ENCODE peak calls at places on chromosome 13, in seven cellular contexts. One of them, this sample, is unnamed. For H3K9me3, the result is how much of the 10 kb centered on the place peaks cover.

GRCh38 chr13:93700115-93700514 is 473.5 kb downstream of the GPC6 start:
- DNase-seq in iPS DF 6.9: no peak
- DNase-seq in CD8-positive, alpha-beta memory T cell: no peak
- DNase-seq in heart left ventricle: no peak
- DNase-seq in tibial artery: no peak
- DNase-seq in left ventricle myocardium inferior: no peak
- DNase-seq in sigmoid colon: no peak
- DNase-seq in this sample: no peak

GRCh38 chr13:107124129-107124718 is 556.3 kb upstream of the ARGLU1 start:
- DNase-seq in iPS DF 6.9: no peak
- DNase-seq in CD8-positive, alpha-beta memory T cell: no peak
- DNase-seq in heart left ventricle: no peak
- DNase-seq in tibial artery: no peak
- DNase-seq in left ventricle myocardium inferior: no peak
- DNase-seq in sigmoid colon: no peak
- DNase-seq in this sample: no peak

GRCh38 chr13:107712145-107712544 is 503.2 kb downstream of the LIG4 start:
- DNase-seq in iPS DF 6.9: no peak
- DNase-seq in CD8-positive, alpha-beta memory T cell: no peak
- DNase-seq in heart left ventricle: no peak
- DNase-seq in tibial artery: no peak
- DNase-seq in left ventricle myocardium inferior: no peak
- DNase-seq in sigmoid colon: no peak
- DNase-seq in this sample: no peak

GRCh38 chr13:28459911-28460310 is 35.0 kb downstream of the FLT1 start:
- DNase-seq in iPS DF 6.9: no peak
- DNase-seq in CD8-positive, alpha-beta memory T cell: no peak
- DNase-seq in heart left ventricle: no peak
- DNase-seq in tibial artery: no peak
- DNase-seq in left ventricle myocardium inferior: no peak
- DNase-seq in sigmoid colon: no peak
- DNase-seq in this sample: no peak

GRCh38 chr13:102172406-102172805 is 229.4 kb downstream of the FGF14 start:
- DNase-seq in iPS DF 6.9: no peak
- DNase-seq in CD8-positive, alpha-beta memory T cell: no peak
- DNase-seq in heart left ventricle: no peak
- DNase-seq in tibial artery: no peak
- DNase-seq in left ventricle myocardium inferior: no peak
- DNase-seq in sigmoid colon: no peak
- DNase-seq in this sample: no peak

GRCh38 chr13:50208826-50209335 is 193.6 kb downstream of the KCNRG start:
- DNase-seq in iPS DF 6.9: no peak
- DNase-seq in CD8-positive, alpha-beta memory T cell: no peak
- DNase-seq in heart left ventricle: peak
- DNase-seq in tibial artery: peak
- DNase-seq in left ventricle myocardium inferior: peak
- DNase-seq in sigmoid colon: peak
- DNase-seq in this sample: peak

GRCh38 chr13:40635315-40635995 is 31.0 kb downstream of the FOXO1 start:
- DNase-seq in iPS DF 6.9: no peak
- DNase-seq in CD8-positive, alpha-beta memory T cell: no peak
- DNase-seq in heart left ventricle: no peak
- DNase-seq in tibial artery: no peak
- DNase-seq in left ventricle myocardium inferior: no peak
- DNase-seq in sigmoid colon: no peak
- DNase-seq in this sample: no peak

GRCh38 chr13:45909724-45910123 is 58.2 kb upstream of the SIAH3 start:
- DNase-seq in iPS DF 6.9: no peak
- DNase-seq in CD8-positive, alpha-beta memory T cell: no peak
- DNase-seq in heart left ventricle: no peak
- DNase-seq in tibial artery: no peak
- DNase-seq in left ventricle myocardium inferior: no peak
- DNase-seq in sigmoid colon: no peak
- DNase-seq in this sample: no peak

GRCh38 chr13:21949818-21950429 is 279.1 kb downstream of the FGF9 start:
- DNase-seq in iPS DF 6.9: no peak
- DNase-seq in CD8-positive, alpha-beta memory T cell: no peak
- DNase-seq in heart left ventricle: no peak
- DNase-seq in tibial artery: no peak
- DNase-seq in left ventricle myocardium inferior: no peak
- DNase-seq in sigmoid colon: no peak
- DNase-seq in this sample: no peak

GRCh38 chr13:79222427-79223205 is 183.4 kb downstream of the RBM26 start:
- DNase-seq in iPS DF 6.9: no peak
- DNase-seq in CD8-positive, alpha-beta memory T cell: no peak
- DNase-seq in heart left ventricle: no peak
- DNase-seq in tibial artery: no peak
- DNase-seq in left ventricle myocardium inferior: no peak
- DNase-seq in sigmoid colon: no peak
- DNase-seq in this sample: no peak

GRCh38 chr13:81488021-81488420 is 1147.1 kb upstream of the SPRY2 start:
- DNase-seq in iPS DF 6.9: no peak
- DNase-seq in CD8-positive, alpha-beta memory T cell: no peak
- DNase-seq in heart left ventricle: no peak
- DNase-seq in tibial artery: no peak
- DNase-seq in left ventricle myocardium inferior: no peak
- DNase-seq in sigmoid colon: no peak
- DNase-seq in this sample: no peak

GRCh38 chr13:36766295-36766694 is 52.7 kb upstream of the RFXAP start:
- DNase-seq in iPS DF 6.9: no peak
- DNase-seq in CD8-positive, alpha-beta memory T cell: no peak
- DNase-seq in heart left ventricle: no peak
- DNase-seq in tibial artery: no peak
- DNase-seq in left ventricle myocardium inferior: no peak
- DNase-seq in sigmoid colon: no peak
- DNase-seq in this sample: no peak

GRCh38 chr13:59963827-59964226 is 199.9 kb downstream of the DIAPH3 start:
- DNase-seq in iPS DF 6.9: no peak
- DNase-seq in CD8-positive, alpha-beta memory T cell: no peak
- DNase-seq in heart left ventricle: no peak
- DNase-seq in tibial artery: no peak
- DNase-seq in left ventricle myocardium inferior: no peak
- DNase-seq in sigmoid colon: no peak
- DNase-seq in this sample: no peak

GRCh38 chr13:84668637-84669036 is 786.4 kb upstream of the SLITRK1 start:
- DNase-seq in iPS DF 6.9: no peak
- DNase-seq in CD8-positive, alpha-beta memory T cell: no peak
- DNase-seq in heart left ventricle: no peak
- DNase-seq in tibial artery: no peak
- DNase-seq in left ventricle myocardium inferior: no peak
- DNase-seq in sigmoid colon: no peak
- DNase-seq in this sample: no peak

GRCh38 chr13:94210826-94211225 is 268.7 kb downstream of the DCT start:
- DNase-seq in iPS DF 6.9: no peak
- DNase-seq in CD8-positive, alpha-beta memory T cell: no peak
- DNase-seq in heart left ventricle: no peak
- DNase-seq in tibial artery: no peak
- DNase-seq in left ventricle myocardium inferior: no peak
- DNase-seq in sigmoid colon: no peak
- DNase-seq in this sample: no peak

GRCh38 chr13:111007209-111007608 is 92.3 kb upstream of the ANKRD10 start:
- DNase-seq in iPS DF 6.9: no peak
- DNase-seq in CD8-positive, alpha-beta memory T cell: no peak
- DNase-seq in heart left ventricle: no peak
- DNase-seq in tibial artery: no peak
- DNase-seq in left ventricle myocardium inferior: no peak
- DNase-seq in sigmoid colon: no peak
- DNase-seq in this sample: no peak

GRCh38 chr13:78100481-78100880 is 181.8 kb upstream of the EDNRB start:
- DNase-seq in iPS DF 6.9: no peak
- DNase-seq in CD8-positive, alpha-beta memory T cell: no peak
- DNase-seq in heart left ventricle: no peak
- DNase-seq in tibial artery: no peak
- DNase-seq in left ventricle myocardium inferior: no peak
- DNase-seq in sigmoid colon: no peak
- DNase-seq in this sample: no peak

GRCh38 chr13:59425211-59425721 is 738.5 kb downstream of the DIAPH3 start:
- DNase-seq in iPS DF 6.9: no peak
- DNase-seq in CD8-positive, alpha-beta memory T cell: no peak
- DNase-seq in heart left ventricle: no peak
- DNase-seq in tibial artery: no peak
- DNase-seq in left ventricle myocardium inferior: no peak
- DNase-seq in sigmoid colon: no peak
- DNase-seq in this sample: no peak

GRCh38 chr13:28181413-28181812 is 43.1 kb downstream of the PAN3 start:
- DNase-seq in iPS DF 6.9: no peak
- DNase-seq in CD8-positive, alpha-beta memory T cell: no peak
- DNase-seq in heart left ventricle: no peak
- DNase-seq in tibial artery: no peak
- DNase-seq in left ventricle myocardium inferior: no peak
- DNase-seq in sigmoid colon: no peak
- DNase-seq in this sample: no peak

GRCh38 chr13:102117175-102117830 is 284.5 kb downstream of the FGF14 start:
- DNase-seq in iPS DF 6.9: no peak
- DNase-seq in CD8-positive, alpha-beta memory T cell: no peak
- DNase-seq in heart left ventricle: no peak
- DNase-seq in tibial artery: no peak
- DNase-seq in left ventricle myocardium inferior: no peak
- DNase-seq in sigmoid colon: no peak
- DNase-seq in this sample: no peak

GRCh38 chr13:101739382-101740178 is 287.1 kb downstream of the ITGBL1 start:
- DNase-seq in iPS DF 6.9: no peak
- DNase-seq in CD8-positive, alpha-beta memory T cell: no peak
- DNase-seq in heart left ventricle: no peak
- DNase-seq in tibial artery: no peak
- DNase-seq in left ventricle myocardium inferior: no peak
- DNase-seq in sigmoid colon: no peak
- DNase-seq in this sample: no peak

GRCh38 chr13:27953671-27954405 is 15.3 kb downstream of the CDX2 start:
- DNase-seq in iPS DF 6.9: no peak
- DNase-seq in CD8-positive, alpha-beta memory T cell: peak
- DNase-seq in heart left ventricle: peak
- DNase-seq in tibial artery: no peak
- DNase-seq in left ventricle myocardium inferior: peak
- DNase-seq in sigmoid colon: peak
- DNase-seq in this sample: peak

GRCh38 chr13:73913043-73913740 is 221.0 kb downstream of the KLF12 start:
- DNase-seq in iPS DF 6.9: no peak
- DNase-seq in CD8-positive, alpha-beta memory T cell: no peak
- DNase-seq in heart left ventricle: no peak
- DNase-seq in tibial artery: no peak
- DNase-seq in left ventricle myocardium inferior: no peak
- DNase-seq in sigmoid colon: no peak
- DNase-seq in this sample: no peak

GRCh38 chr13:86082116-86082515 is 282.9 kb upstream of the SLITRK6 start:
- DNase-seq in iPS DF 6.9: no peak
- DNase-seq in CD8-positive, alpha-beta memory T cell: no peak
- DNase-seq in heart left ventricle: no peak
- DNase-seq in tibial artery: no peak
- DNase-seq in left ventricle myocardium inferior: no peak
- DNase-seq in sigmoid colon: no peak
- DNase-seq in this sample: no peak

GRCh38 chr13:27605099-27605498 is 15.2 kb downstream of the LNX2 start:
- DNase-seq in iPS DF 6.9: no peak
- DNase-seq in CD8-positive, alpha-beta memory T cell: no peak
- DNase-seq in heart left ventricle: no peak
- DNase-seq in tibial artery: no peak
- DNase-seq in left ventricle myocardium inferior: no peak
- DNase-seq in sigmoid colon: no peak
- DNase-seq in this sample: no peak

GRCh38 chr13:43981512-43982301 is 102.0 kb downstream of the LACC1 start:
- DNase-seq in iPS DF 6.9: no peak
- DNase-seq in CD8-positive, alpha-beta memory T cell: no peak
- DNase-seq in heart left ventricle: no peak
- DNase-seq in tibial artery: no peak
- DNase-seq in left ventricle myocardium inferior: no peak
- DNase-seq in sigmoid colon: no peak
- DNase-seq in this sample: no peak

GRCh38 chr13:65917731-65918130 is 1312.4 kb downstream of the PCDH9 start:
- DNase-seq in iPS DF 6.9: no peak
- DNase-seq in CD8-positive, alpha-beta memory T cell: no peak
- DNase-seq in heart left ventricle: no peak
- DNase-seq in tibial artery: no peak
- DNase-seq in left ventricle myocardium inferior: no peak
- DNase-seq in sigmoid colon: no peak
- DNase-seq in this sample: no peak

GRCh38 chr13:18948664-18949488 is 232.7 kb downstream of the TUBA3C start:
- DNase-seq in iPS DF 6.9: no peak
- DNase-seq in CD8-positive, alpha-beta memory T cell: no peak
- DNase-seq in heart left ventricle: peak
- DNase-seq in tibial artery: no peak
- DNase-seq in left ventricle myocardium inferior: no peak
- DNase-seq in sigmoid colon: no peak
- DNase-seq in this sample: peak
- H3K9me3 ChIP-seq in iPS DF 6.9: under half
- H3K9me3 ChIP-seq in CD8-positive, alpha-beta memory T cell: under half
- H3K9me3 ChIP-seq in heart left ventricle: under half
- H3K9me3 ChIP-seq in tibial artery: under half
- H3K9me3 ChIP-seq in left ventricle myocardium inferior: under half
- H3K9me3 ChIP-seq in sigmoid colon: under half
- H3K9me3 ChIP-seq in this sample: under half

DNA sequence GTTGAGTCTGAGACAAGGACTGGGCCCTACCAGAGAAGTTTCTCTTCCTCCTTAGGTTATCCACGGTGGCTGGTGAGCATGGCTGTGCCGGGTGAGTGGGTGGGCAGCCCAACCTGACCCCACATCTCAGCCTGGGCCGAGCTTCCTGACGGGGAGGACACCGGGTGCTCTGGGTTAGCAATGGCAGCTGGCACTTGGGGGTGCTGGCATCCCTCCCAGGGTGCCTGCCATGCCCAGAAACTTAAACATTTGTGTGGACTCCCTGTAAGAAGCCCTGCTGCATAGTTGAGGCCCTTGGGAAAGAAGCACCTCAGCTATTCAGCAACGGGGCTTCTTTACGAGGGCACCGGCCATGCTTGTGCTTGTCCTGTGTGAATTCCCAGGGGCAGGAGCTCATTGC is 33.9 kb upstream of the MEDAG start:
- DNase-seq in iPS DF 6.9: no peak
- DNase-seq in CD8-positive, alpha-beta memory T cell: no peak
- DNase-seq in heart left ventricle: no peak
- DNase-seq in tibial artery: no peak
- DNase-seq in left ventricle myocardium inferior: no peak
- DNase-seq in sigmoid colon: no peak
- DNase-seq in this sample: no peak
- H3K27ac ChIP-seq in iPS DF 6.9: no peak
- H3K27ac ChIP-seq in CD8-positive, alpha-beta memory T cell: no peak
- H3K27ac ChIP-seq in heart left ventricle: no peak
- H3K27ac ChIP-seq in tibial artery: peak
- H3K27ac ChIP-seq in left ventricle myocardium inferior: peak
- H3K27ac ChIP-seq in sigmoid colon: peak
- H3K27ac ChIP-seq in this sample: no peak

GRCh38 chr13:47508518-47509228 is 492.4 kb downstream of the SUCLA2 start:
- DNase-seq in iPS DF 6.9: no peak
- DNase-seq in CD8-positive, alpha-beta memory T cell: no peak
- DNase-seq in heart left ventricle: no peak
- DNase-seq in tibial artery: no peak
- DNase-seq in left ventricle myocardium inferior: no peak
- DNase-seq in sigmoid colon: no peak
- DNase-seq in this sample: no peak
- H3K9me3 ChIP-seq in iPS DF 6.9: under half
- H3K9me3 ChIP-seq in CD8-positive, alpha-beta memory T cell: under half
- H3K9me3 ChIP-seq in heart left ventricle: under half
- H3K9me3 ChIP-seq in tibial artery: under half
- H3K9me3 ChIP-seq in left ventricle myocardium inferior: under half
- H3K9me3 ChIP-seq in sigmoid colon: under half
- H3K9me3 ChIP-seq in this sample: under half

DNA sequence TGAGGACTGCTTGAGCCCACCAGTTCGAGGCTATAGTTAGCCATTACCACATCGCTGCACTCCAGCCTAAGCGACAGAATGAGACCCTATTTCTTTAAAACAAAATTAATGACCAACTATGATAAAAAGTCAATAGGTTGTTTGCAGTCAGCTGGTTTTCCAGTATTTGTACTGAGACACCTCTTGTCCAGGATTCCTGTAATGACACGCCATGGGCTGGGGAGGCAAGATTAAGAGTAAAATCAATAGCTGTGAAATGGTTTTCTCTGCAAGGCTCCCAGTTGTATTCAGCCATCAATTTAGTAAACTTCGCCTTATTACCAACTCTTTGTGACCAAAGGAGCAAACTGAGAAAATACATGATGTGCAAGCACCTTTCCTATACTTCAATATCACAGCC is 29.5 kb downstream of the STK24 start:
- DNase-seq in iPS DF 6.9: no peak
- DNase-seq in CD8-positive, alpha-beta memory T cell: no peak
- DNase-seq in heart left ventricle: no peak
- DNase-seq in tibial artery: no peak
- DNase-seq in left ventricle myocardium inferior: no peak
- DNase-seq in sigmoid colon: no peak
- DNase-seq in this sample: no peak
- H3K27ac ChIP-seq in iPS DF 6.9: no peak
- H3K27ac ChIP-seq in CD8-positive, alpha-beta memory T cell: no peak
- H3K27ac ChIP-seq in heart left ventricle: no peak
- H3K27ac ChIP-seq in tibial artery: no peak
- H3K27ac ChIP-seq in left ventricle myocardium inferior: no peak
- H3K27ac ChIP-seq in sigmoid colon: no peak
- H3K27ac ChIP-seq in this sample: no peak